ENCODE peak calls at places on chromosomes 7 and 10, in ten cellular contexts. U, O, Z, X, W, Q, G, Y, A and T are unnamed samples.

GRCh38 chr10:23331567-23332290 is 12.9 kb downstream of the C10orf67 start:
- DNase-seq in U (no peak), O (no peak), Z (no peak), X (no peak), W (peak), Q (peak), G (no peak), Y (peak), A (no peak), T (no peak)

GRCh38 chr10:7767209-7767608 is 20.6 kb downstream of the KIN start:
- DNase-seq in U (no peak), O (no peak), Z (no peak), X (no peak), W (peak), Q (peak), G (no peak), Y (peak), A (no peak), T (no peak)

GRCh38 chr7:99194301-99194700 is 13.6 kb downstream of the KPNA7 start:
- DNase-seq in U (no peak), O (no peak), Z (no peak), X (no peak), W (peak), Q (no peak), G (no peak), Y (peak), A (no peak), T (no peak)

GRCh38 chr7:139992353-139993054 is 70.2 kb downstream of the PARP12 start:
- DNase-seq in U (no peak), O (no peak), Z (peak), X (no peak), W (no peak), Q (no peak), G (no peak), Y (no peak), A (no peak), T (no peak)

GRCh38 chr7:140200102-140200989 is 23.6 kb upstream of the KDM7A start:
- DNase-seq in U (peak), O (no peak), Z (peak), X (no peak), W (peak), Q (peak), G (no peak), Y (no peak), A (no peak), T (no peak)

GRCh38 chr7:151143261-151144015 is 24.1 kb downstream of the GBX1 start:
- DNase-seq in U (no peak), O (peak), Z (peak), X (no peak), W (no peak), Q (no peak), G (no peak), Y (no peak), A (no peak), T (no peak)

GRCh38 chr10:114256041-114256765 is 17.1 kb downstream of the VWA2 start:
- DNase-seq in U (no peak), O (no peak), Z (no peak), X (no peak), W (no peak), Q (no peak), G (no peak), Y (no peak), A (no peak), T (no peak)

GRCh38 chr7:82810558-82811259 is 352.0 kb downstream of the PCLO start:
- DNase-seq in U (no peak), O (peak), Z (no peak), X (peak), W (peak), Q (peak), G (peak), Y (peak), A (peak), T (no peak)

GRCh38 chr10:124619195-124619594 is 125.0 kb downstream of the FAM53B start:
- DNase-seq in U (no peak), O (no peak), Z (no peak), X (no peak), W (no peak), Q (peak), G (no peak), Y (no peak), A (no peak), T (no peak)

GRCh38 chr7:135661311-135662122 is 797 bp upstream of the STMP1 start:
- DNase-seq in U (peak), O (no peak), Z (no peak), X (no peak), W (no peak), Q (peak), G (no peak), Y (no peak), A (no peak), T (no peak)

GRCh38 chr7:133871757-133872156 is 255.4 kb upstream of the LRGUK start:
- DNase-seq in U (no peak), O (no peak), Z (no peak), X (no peak), W (no peak), Q (no peak), G (no peak), Y (no peak), A (no peak), T (no peak)

GRCh38 chr7:95309951-95310350 is 14.4 kb downstream of the PON1 start:
- DNase-seq in U (no peak), O (no peak), Z (no peak), X (no peak), W (no peak), Q (no peak), G (no peak), Y (no peak), A (no peak), T (no peak)

GRCh38 chr10:107166378-107166777 is 1.9 kb upstream of the SORCS1 start:
- DNase-seq in U (no peak), O (no peak), Z (no peak), X (no peak), W (no peak), Q (no peak), G (no peak), Y (no peak), A (peak), T (no peak)

GRCh38 chr7:155453296-155454182 is 4.4 kb upstream of the EN2 start:
- DNase-seq in U (no peak), O (no peak), Z (peak), X (no peak), W (no peak), Q (no peak), G (no peak), Y (no peak), A (peak), T (no peak)

GRCh38 chr7:70595741-70596574 is 536.0 kb upstream of the GALNT17 start:
- DNase-seq in U (no peak), O (peak), Z (no peak), X (no peak), W (no peak), Q (no peak), G (no peak), Y (no peak), A (peak), T (no peak)

GRCh38 chr10:6649107-6649720 is 69.1 kb upstream of the PRKCQ start:
- DNase-seq in U (no peak), O (no peak), Z (no peak), X (no peak), W (no peak), Q (no peak), G (peak), Y (no peak), A (no peak), T (no peak)

GRCh38 chr10:88456730-88457129 is 126.4 kb downstream of the RNLS start:
- DNase-seq in U (no peak), O (no peak), Z (no peak), X (no peak), W (peak), Q (peak), G (no peak), Y (peak), A (no peak), T (no peak)

GRCh38 chr10:16606421-16606820 is 84.7 kb upstream of the C1QL3 start:
- DNase-seq in U (no peak), O (no peak), Z (no peak), X (peak), W (peak), Q (no peak), G (no peak), Y (no peak), A (no peak), T (no peak)

GRCh38 chr7:22841954-22842353 is 19.3 kb upstream of the TOMM7 start:
- DNase-seq in U (peak), O (no peak), Z (peak), X (no peak), W (peak), Q (no peak), G (no peak), Y (peak), A (no peak), T (no peak)

GRCh38 chr10:124035928-124036558 is 57.4 kb downstream of the CHST15 start:
- DNase-seq in U (no peak), O (no peak), Z (peak), X (no peak), W (no peak), Q (no peak), G (no peak), Y (no peak), A (no peak), T (no peak)

GRCh38 chr7:47088329-47089067 is 493.4 kb downstream of the TNS3 start:
- DNase-seq in U (peak), O (peak), Z (no peak), X (no peak), W (peak), Q (peak), G (peak), Y (no peak), A (peak), T (no peak)

GRCh38 chr10:96651998-96652431 is 65.2 kb upstream of the TM9SF3 start:
- DNase-seq in U (no peak), O (no peak), Z (no peak), X (no peak), W (no peak), Q (no peak), G (no peak), Y (no peak), A (no peak), T (no peak)

GRCh38 chr10:24556746-24557742 is 166.6 kb downstream of the ARHGAP21 start:
- DNase-seq in U (no peak), O (no peak), Z (no peak), X (peak), W (peak), Q (peak), G (peak), Y (peak), A (peak), T (no peak)

GRCh38 chr7:83072576-83073517 is 89.8 kb downstream of the PCLO start:
- DNase-seq in U (no peak), O (peak), Z (no peak), X (no peak), W (no peak), Q (no peak), G (no peak), Y (no peak), A (no peak), T (no peak)

GRCh38 chr7:146090023-146090645 is 26.5 kb upstream of the CNTNAP2 start:
- DNase-seq in U (no peak), O (peak), Z (no peak), X (no peak), W (peak), Q (peak), G (peak), Y (no peak), A (peak), T (no peak)

GRCh38 chr10:52187521-52188258 is 126.4 kb upstream of the DKK1 start:
- DNase-seq in U (no peak), O (no peak), Z (no peak), X (no peak), W (no peak), Q (no peak), G (no peak), Y (peak), A (no peak), T (no peak)

GRCh38 chr10:100912013-100912608 is 652 bp upstream of the SLF2 start:
- DNase-seq in U (no peak), O (no peak), Z (no peak), X (no peak), W (no peak), Q (no peak), G (peak), Y (no peak), A (no peak), T (no peak)

GRCh38 chr10:22086730-22087364 is 83.3 kb upstream of the DNAJC1 start:
- DNase-seq in U (peak), O (peak), Z (peak), X (peak), W (peak), Q (peak), G (peak), Y (peak), A (peak), T (no peak)

GRCh38 chr10:28429045-28429444 is 103.9 kb upstream of the WAC start:
- DNase-seq in U (no peak), O (no peak), Z (no peak), X (no peak), W (no peak), Q (no peak), G (no peak), Y (no peak), A (no peak), T (no peak)

GRCh38 chr10:124646483-124647352 is 97.5 kb downstream of the FAM53B start:
- DNase-seq in U (peak), O (no peak), Z (peak), X (peak), W (peak), Q (peak), G (no peak), Y (peak), A (no peak), T (no peak)

GRCh38 chr10:775245-776075 is 86.0 kb upstream of the DIP2C start:
- DNase-seq in U (peak), O (no peak), Z (no peak), X (no peak), W (peak), Q (peak), G (peak), Y (no peak), A (peak), T (no peak)

GRCh38 chr7:82501256-82501815 is 57.8 kb upstream of the CACNA2D1 start:
- DNase-seq in U (no peak), O (no peak), Z (no peak), X (no peak), W (no peak), Q (no peak), G (no peak), Y (no peak), A (no peak), T (no peak)